ENCODE peak calls at places on chromosomes 12 and 14, in seven cellular contexts. N, G, K, E, I, J and U are unnamed samples.

GRCh38 chr14:90940318-90940962 is 120.0 kb downstream of the RPS6KA5 start:
- DNase-seq in N (no peak), G (no peak), K (no peak), E (no peak), I (no peak), J (no peak), U (no peak)

GRCh38 chr12:52091869-52092268 is 12.4 kb downstream of the SMIM41 start:
- DNase-seq in N (no peak), G (no peak), K (no peak), E (no peak), I (no peak), J (no peak), U (no peak)

GRCh38 chr14:95185452-95186392 is 28.4 kb upstream of the DICER1 start:
- DNase-seq in N (no peak), G (peak; percentile 53), K (no peak), E (no peak), I (no peak), J (no peak), U (no peak)

GRCh38 chr14:72565200-72565599 is 328.7 kb downstream of the DPF3 start:
- DNase-seq in N (no peak), G (no peak), K (no peak), E (no peak), I (no peak), J (no peak), U (no peak)

GRCh38 chr14:77682158-77682553 is 25.7 kb downstream of the ALKBH1 start:
- DNase-seq in N (no peak), G (no peak), K (no peak), E (no peak), I (no peak), J (no peak), U (no peak)

GRCh38 chr12:91931110-91931509 is 214.5 kb downstream of the BTG1 start:
- DNase-seq in N (peak; percentile 22), G (peak; percentile 61), K (no peak), E (no peak), I (no peak), J (no peak), U (no peak)

GRCh38 chr12:48003226-48004038 is 844 bp downstream of the COL2A1 start:
- DNase-seq in N (no peak), G (no peak), K (no peak), E (no peak), I (no peak), J (no peak), U (no peak)

GRCh38 chr14:96380735-96381134 is 11.2 kb upstream of the AK7 start:
- DNase-seq in N (no peak), G (no peak), K (no peak), E (no peak), I (no peak), J (no peak), U (no peak)

GRCh38 chr14:74754899-74755298 is 8.2 kb upstream of the YLPM1 start:
- DNase-seq in N (no peak), G (no peak), K (no peak), E (no peak), I (no peak), J (no peak), U (no peak)

GRCh38 chr12:111389635-111390034 is 16.1 kb upstream of the SH2B3 start:
- DNase-seq in N (no peak), G (no peak), K (no peak), E (no peak), I (no peak), J (no peak), U (no peak)

GRCh38 chr14:32226051-32226450 is 23.0 kb upstream of the RNU6-8 start:
- DNase-seq in N (no peak), G (no peak), K (no peak), E (no peak), I (no peak), J (no peak), U (no peak)

GRCh38 chr12:124994435-124994975 is 1.1 kb downstream of the BRI3BP start:
- DNase-seq in N (peak; percentile 50), G (peak; percentile 81), K (no peak), E (no peak), I (no peak), J (peak; percentile 7), U (no peak)

GRCh38 chr14:78010688-78011087 is 159.5 kb upstream of the NRXN3 start:
- DNase-seq in N (no peak), G (no peak), K (no peak), E (no peak), I (no peak), J (no peak), U (no peak)

GRCh38 chr14:61188936-61189808 is 92.0 kb downstream of the TMEM30B start:
- DNase-seq in N (no peak), G (peak; percentile 23), K (no peak), E (no peak), I (no peak), J (no peak), U (peak; percentile 6)

GRCh38 chr12:116046039-116046438 is 231.5 kb downstream of the MED13L start:
- DNase-seq in N (no peak), G (no peak), K (no peak), E (no peak), I (no peak), J (no peak), U (no peak)

GRCh38 chr14:49897965-49898364 is 5.1 kb downstream of the ARF6 start:
- DNase-seq in N (peak; percentile 36), G (no peak), K (no peak), E (no peak), I (no peak), J (no peak), U (no peak)

GRCh38 chr12:55693323-55694187 is 14.1 kb downstream of the ITGA7 start:
- DNase-seq in N (no peak), G (no peak), K (no peak), E (no peak), I (no peak), J (no peak), U (no peak)

GRCh38 chr12:103855036-103855712 is 14.1 kb upstream of the NT5DC3 start:
- DNase-seq in N (no peak), G (no peak), K (no peak), E (no peak), I (no peak), J (no peak), U (no peak)

GRCh38 chr12:120110550-120111501 is 5.7 kb downstream of the RAB35 start:
- DNase-seq in N (no peak), G (peak; percentile 58), K (peak; percentile 23), E (peak; percentile 27), I (peak; percentile 23), J (peak; percentile 53), U (peak; percentile 54)